ENCODE peak calls at places on chromosomes 5 and 9, in nine cellular contexts. D is upper lobe of right lung, G is A549, W is lower leg skin, E is A673, K is body of pancreas, A is HL-60, P is left ventricle myocardium inferior, J is activated B cell treated with CpG ODN at 0.5 μM for 24 hours. H is an unnamed sample.

GRCh38 chr9:27206041-27206440 is 90.9 kb downstream of the EQTN start:
- DNase-seq in D (no peak), G (no peak), W (no peak), E (no peak), K (no peak), A (no peak), P (no peak), J (no peak), H (no peak)

GRCh38 chr9:30935730-30936129 is 1448.7 kb upstream of the ACO1 start:
- DNase-seq in D (no peak), G (no peak), W (no peak), E (no peak), K (no peak), A (no peak), P (no peak), J (no peak), H (no peak)

GRCh38 chr9:109447329-109448076 is 50.6 kb downstream of the PTPN3 start:
- DNase-seq in D (no peak), G (no peak), W (peak), E (no peak), K (no peak), A (no peak), P (no peak), J (no peak), H (no peak)

GRCh38 chr5:7464182-7464581 is 68.2 kb downstream of the ADCY2 start:
- DNase-seq in D (no peak), G (peak), W (no peak), E (no peak), K (no peak), A (no peak), P (no peak), J (no peak), H (no peak)

GRCh38 chr5:133377736-133378135 is 234.6 kb downstream of the FSTL4 start:
- DNase-seq in D (no peak), G (no peak), W (no peak), E (no peak), K (no peak), A (no peak), P (no peak), J (no peak), H (no peak)

GRCh38 chr5:14227501-14227900 is 84.4 kb downstream of the TRIO start:
- DNase-seq in D (no peak), G (no peak), W (no peak), E (no peak), K (no peak), A (no peak), P (no peak), J (no peak), H (no peak)

GRCh38 chr9:111728617-111729366 is 65.9 kb downstream of the SHOC1 start:
- DNase-seq in D (no peak), G (peak), W (no peak), E (peak), K (no peak), A (no peak), P (no peak), J (no peak), H (no peak)

GRCh38 chr5:92380069-92380770 is 997.1 kb upstream of the ARRDC3 start:
- DNase-seq in D (no peak), G (no peak), W (no peak), E (peak), K (no peak), A (no peak), P (no peak), J (no peak), H (no peak)

GRCh38 chr5:6389946-6390530 is 11.7 kb upstream of the MED10 start:
- DNase-seq in D (no peak), G (no peak), W (no peak), E (no peak), K (no peak), A (no peak), P (no peak), J (no peak), H (no peak)

GRCh38 chr5:5340206-5340729 is 82.2 kb upstream of the ICE1 start:
- DNase-seq in D (no peak), G (peak), W (peak), E (peak), K (peak), A (no peak), P (peak), J (no peak), H (peak)

GRCh38 chr5:5629579-5629978 is 207.1 kb downstream of the ICE1 start:
- DNase-seq in D (no peak), G (no peak), W (no peak), E (no peak), K (no peak), A (no peak), P (no peak), J (no peak), H (no peak)

GRCh38 chr9:115596743-115597080 is 478.8 kb upstream of the TNC start:
- DNase-seq in D (no peak), G (no peak), W (no peak), E (no peak), K (no peak), A (no peak), P (no peak), J (no peak), H (no peak)

GRCh38 chr5:179623906-179624741 is 653 bp upstream of the HNRNPH1 start:
- DNase-seq in D (no peak), G (no peak), W (peak), E (no peak), K (no peak), A (peak), P (peak), J (no peak), H (no peak)

GRCh38 chr5:33476992-33477391 is 36.2 kb downstream of the TARS1 start:
- DNase-seq in D (no peak), G (no peak), W (no peak), E (no peak), K (no peak), A (no peak), P (no peak), J (no peak), H (no peak)

GRCh38 chr5:32160228-32160627 is 13.9 kb downstream of the GOLPH3 start:
- DNase-seq in D (no peak), G (no peak), W (no peak), E (no peak), K (no peak), A (no peak), P (no peak), J (no peak), H (no peak)

GRCh38 chr5:103624035-103624461 is 61.5 kb upstream of the NUDT12 start:
- DNase-seq in D (no peak), G (no peak), W (no peak), E (no peak), K (no peak), A (no peak), P (no peak), J (no peak), H (no peak)

GRCh38 chr9:982660-983240 is 6.3 kb downstream of the DMRT3 start:
- DNase-seq in D (no peak), G (no peak), W (no peak), E (no peak), K (no peak), A (no peak), P (no peak), J (no peak), H (no peak)

GRCh38 chr9:127763918-127764384 is 14.5 kb downstream of the SH2D3C start:
- DNase-seq in D (peak), G (peak), W (no peak), E (no peak), K (peak), A (peak), P (peak), J (no peak), H (no peak)
- TF ChIP-seq CTCF in D (peak), G (no peak), W (no peak), E (peak), K (peak), A (peak), P (peak), J (no peak), H (peak)

GRCh38 chr5:174831985-174832384 is 107.6 kb downstream of the MSX2 start:
- DNase-seq in D (no peak), G (no peak), W (no peak), E (no peak), K (no peak), A (no peak), P (no peak), J (no peak), H (no peak)

GRCh38 chr5:174829511-174829864 is 105.1 kb downstream of the MSX2 start:
- DNase-seq in D (no peak), G (no peak), W (no peak), E (no peak), K (no peak), A (no peak), P (no peak), J (no peak), H (no peak)

GRCh38 chr5:174837919-174838902 is 113.8 kb downstream of the MSX2 start:
- DNase-seq in D (no peak), G (peak), W (no peak), E (peak), K (peak), A (no peak), P (no peak), J (no peak), H (no peak)

GRCh38 chr5:174832811-174833210 is 108.4 kb downstream of the MSX2 start:
- DNase-seq in D (no peak), G (no peak), W (no peak), E (no peak), K (no peak), A (no peak), P (no peak), J (no peak), H (no peak)

DNA sequence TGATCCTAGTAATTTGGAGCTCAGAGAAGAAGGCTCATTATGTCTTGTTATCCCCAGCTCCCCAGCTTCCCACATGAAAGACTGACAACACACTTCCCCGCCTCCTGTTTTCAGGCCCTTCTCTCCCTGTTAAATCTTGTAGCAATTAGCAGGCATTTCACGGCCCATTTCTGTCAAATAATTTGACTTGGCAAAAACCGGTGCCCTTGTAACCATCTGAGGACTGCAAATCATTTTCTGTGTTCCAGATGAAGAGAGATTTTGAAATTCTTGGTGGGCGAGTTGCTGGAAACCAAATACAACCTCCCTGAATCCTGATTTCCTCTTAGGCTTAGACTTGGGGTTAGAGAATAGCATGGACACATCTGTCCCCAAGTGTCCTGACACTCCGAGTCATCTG is 109.7 kb downstream of the MSX2 start:
- DNase-seq in D (no peak), G (no peak), W (no peak), E (no peak), K (no peak), A (no peak), P (no peak), J (no peak), H (no peak)
- TF ChIP-seq CTCF in D (no peak), G (no peak), W (no peak), E (no peak), K (no peak), A (no peak), P (no peak), J (no peak), H (no peak)

GRCh38 chr9:14546693-14547092 is 146.5 kb downstream of the ZDHHC21 start:
- DNase-seq in D (no peak), G (no peak), W (no peak), E (no peak), K (no peak), A (no peak), P (no peak), J (no peak), H (no peak)

GRCh38 chr9:14542071-14542470 is 151.2 kb downstream of the ZDHHC21 start:
- DNase-seq in D (no peak), G (no peak), W (no peak), E (no peak), K (no peak), A (no peak), P (no peak), J (no peak), H (no peak)

DNA sequence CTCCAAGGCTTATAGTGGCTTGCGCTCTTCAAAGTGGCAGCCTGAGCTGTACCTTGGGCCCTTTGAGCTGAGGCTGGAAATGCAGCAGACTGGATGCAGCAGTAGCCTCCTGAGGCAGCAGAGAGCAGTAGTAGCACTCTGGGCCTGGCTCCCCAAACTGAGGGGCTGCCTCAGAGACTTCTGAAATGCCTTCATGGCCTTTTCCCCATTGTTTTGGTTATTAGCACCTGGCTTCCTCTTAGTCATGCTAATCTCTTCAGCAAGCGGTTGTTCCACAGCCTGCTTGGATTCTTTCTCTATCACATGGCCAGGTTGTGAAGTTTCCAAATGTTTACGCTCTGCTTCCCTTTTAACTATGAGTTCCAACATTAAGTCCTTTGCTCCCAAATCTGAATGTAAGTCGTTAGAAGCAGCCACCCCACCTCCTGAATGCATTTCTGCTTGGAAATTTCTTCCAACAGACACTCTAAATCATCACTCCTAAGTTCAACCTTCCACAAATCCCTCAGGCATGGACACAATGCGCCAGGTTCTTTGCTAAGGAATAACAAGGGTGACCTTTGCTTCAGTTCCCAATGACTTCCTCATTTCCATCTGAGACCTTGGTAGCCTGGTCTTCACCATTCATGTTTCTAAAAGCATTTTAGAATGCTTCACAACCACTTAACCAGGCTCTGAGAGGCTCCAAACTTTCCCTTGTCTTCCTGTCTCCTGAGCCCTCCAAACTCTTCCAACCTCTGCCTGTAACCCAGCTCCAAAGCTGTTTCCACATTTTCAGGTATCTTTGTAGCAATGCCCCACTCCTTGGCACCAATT is 145.8 kb downstream of the ZDHHC21 start:
- DNase-seq in D (no peak), G (no peak), W (no peak), E (no peak), K (no peak), A (no peak), P (no peak), J (no peak), H (no peak)
- TF ChIP-seq CTCF in D (no peak), G (no peak), W (no peak), E (no peak), K (no peak), A (no peak), P (no peak), J (no peak), H (no peak)

GRCh38 chr9:91424403-91425176 is 958 bp upstream of the NFIL3 start:
- DNase-seq in D (peak), G (peak), W (peak), E (peak), K (peak), A (peak), P (peak), J (peak), H (peak)
- TF ChIP-seq CTCF in D (peak), G (peak), W (no peak), E (no peak), K (peak), A (no peak), P (peak), J (no peak), H (no peak)

GRCh38 chr9:17116400-17116837 is 18.4 kb upstream of the CNTLN start:
- DNase-seq in D (no peak), G (peak), W (no peak), E (peak), K (no peak), A (no peak), P (no peak), J (no peak), H (no peak)
- TF ChIP-seq CTCF in D (peak), G (peak), W (no peak), E (peak), K (peak), A (no peak), P (peak), J (no peak), H (peak)

GRCh38 chr9:74742176-74742575 is 145.5 kb downstream of the TRPM6 start:
- DNase-seq in D (no peak), G (no peak), W (no peak), E (no peak), K (no peak), A (no peak), P (no peak), J (no peak), H (no peak)

GRCh38 chr9:74742792-74743389 is 144.8 kb downstream of the TRPM6 start:
- DNase-seq in D (no peak), G (peak), W (no peak), E (peak), K (no peak), A (peak), P (no peak), J (no peak), H (no peak)
- TF ChIP-seq CTCF in D (peak), G (peak), W (no peak), E (peak), K (peak), A (peak), P (peak), J (no peak), H (peak)

GRCh38 chr9:131020388-131020787 is 11.4 kb downstream of the LAMC3 start:
- DNase-seq in D (no peak), G (no peak), W (peak), E (no peak), K (no peak), A (no peak), P (no peak), J (no peak), H (no peak)

GRCh38 chr9:131020862-131021261 is 11.9 kb downstream of the LAMC3 start:
- DNase-seq in D (no peak), G (no peak), W (no peak), E (no peak), K (no peak), A (no peak), P (no peak), J (no peak), H (no peak)

GRCh38 chr9:131017067-131017466 is 8.1 kb downstream of the LAMC3 start:
- DNase-seq in D (no peak), G (no peak), W (peak), E (no peak), K (no peak), A (no peak), P (no peak), J (no peak), H (no peak)

GRCh38 chr9:131019387-131020239 is 10.6 kb downstream of the LAMC3 start:
- DNase-seq in D (no peak), G (no peak), W (peak), E (peak), K (no peak), A (no peak), P (no peak), J (no peak), H (no peak)

DNA sequence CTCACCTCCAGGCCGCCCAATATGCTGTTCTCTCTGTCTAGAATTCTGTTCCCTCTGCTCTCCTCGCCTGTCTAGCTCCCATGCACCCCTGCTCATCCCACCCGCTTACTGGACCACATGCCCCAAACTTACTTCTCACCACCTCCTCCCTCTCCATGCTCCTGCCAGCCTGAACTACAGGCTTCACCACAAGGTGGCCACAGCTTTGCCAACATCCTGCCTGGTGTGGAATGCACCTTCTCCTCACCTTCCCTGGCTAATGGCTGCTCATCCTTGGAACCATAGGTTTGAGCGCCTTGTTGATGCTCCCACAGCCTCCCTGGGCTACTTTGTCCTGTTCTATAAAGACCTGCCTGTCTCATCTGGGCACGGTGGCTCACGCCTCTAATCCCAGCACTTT is 9.6 kb downstream of the LAMC3 start:
- DNase-seq in D (no peak), G (peak), W (no peak), E (no peak), K (no peak), A (no peak), P (no peak), J (no peak), H (no peak)
- TF ChIP-seq CTCF in D (no peak), G (no peak), W (no peak), E (peak), K (peak), A (no peak), P (peak), J (no peak), H (no peak)

GRCh38 chr5:114977979-114978573 is 191.6 kb downstream of the TRIM36 start:
- DNase-seq in D (no peak), G (no peak), W (no peak), E (no peak), K (no peak), A (no peak), P (no peak), J (no peak), H (no peak)
- TF ChIP-seq CTCF in D (no peak), G (no peak), W (no peak), E (no peak), K (no peak), A (no peak), P (no peak), J (no peak), H (no peak)

H was measured in thoracic aorta.